ENCODE peak calls at places on chromosomes 5 and 9, in four cellular contexts. B is GM12878, R is suprapubic skin, M is transverse colon. F is an unnamed sample.

GRCh38 chr5:172110921-172111873 is 76.8 kb downstream of the STK10 start:
- DNase-seq in R (no peak), B (peak; percentile 93), M (peak; percentile 68), F (no peak)

GRCh38 chr9:134502261-134503211 is 139.1 kb upstream of the COL5A1 start:
- DNase-seq in M (peak; percentile 42), B (no peak), R (peak; percentile 80), F (no peak)

GRCh38 chr5:156402387-156402921 is 75.5 kb downstream of the SGCD start:
- DNase-seq in B (peak; percentile 87), R (no peak), M (peak; percentile 33), F (no peak)

GRCh38 chr5:178107889-178108288 is 5.4 kb upstream of the N4BP3 start:
- DNase-seq in R (no peak), B (no peak), M (no peak), F (no peak)

GRCh38 chr5:157509587-157509986 is 49.6 kb downstream of the NIPAL4 start:
- DNase-seq in R (no peak), M (no peak), B (no peak), F (no peak)

GRCh38 chr9:89249001-89249400 is 62.0 kb upstream of the CKS2 start:
- DNase-seq in R (no peak), M (no peak), B (no peak), F (no peak)

GRCh38 chr5:33563983-33564908 is 123.5 kb downstream of the TARS1 start:
- DNase-seq in M (no peak), R (no peak), B (no peak), F (no peak)

GRCh38 chr9:128121466-128121810 is 6.1 kb downstream of the PTGES2 start:
- DNase-seq in M (no peak), B (no peak), R (no peak), F (no peak)

GRCh38 chr9:131960805-131961495 is 118.7 kb downstream of the MED27 start:
- DNase-seq in M (no peak), B (no peak), R (no peak), F (no peak)

GRCh38 chr5:1510151-1510561 is 13.6 kb downstream of the LPCAT1 start:
- DNase-seq in B (no peak), R (peak; percentile 25), M (peak; percentile 3), F (no peak)

GRCh38 chr9:34653131-34653530 is 1.1 kb downstream of the IL11RA start:
- DNase-seq in R (no peak), B (no peak), M (no peak), F (no peak)

GRCh38 chr5:16777432-16777831 is 158.7 kb downstream of the MYO10 start:
- DNase-seq in B (no peak), R (no peak), M (no peak), F (no peak)

GRCh38 chr9:107976767-107977166 is 487.2 kb upstream of the KLF4 start:
- DNase-seq in R (peak; percentile 85), M (peak; percentile 84), B (no peak), F (peak; percentile 41)

GRCh38 chr9:88991066-88992030 is at the start of gene S1PR3:
- DNase-seq in R (peak; percentile 75), M (peak; percentile 31), B (no peak), F (peak; percentile 31)

GRCh38 chr9:91711755-91712591 is 238.1 kb downstream of the ROR2 start:
- DNase-seq in B (peak; percentile 86), R (peak; percentile 35), M (peak; percentile 56), F (no peak)

GRCh38 chr9:121354141-121354540 is 15.9 kb downstream of the STOM start:
- DNase-seq in B (no peak), M (peak; percentile 31), R (no peak), F (no peak)
- H3K36me3 ChIP-seq in B (no peaks in the 10 kb centered on the region), M (no peaks in the 10 kb centered on the region), R (peaks cover 29% of the 10 kb centered on the region), F (peaks cover 38% of the 10 kb centered on the region)

GRCh38 chr5:127375124-127375523 is 84.5 kb downstream of the MEGF10 start:
- DNase-seq in M (no peak), B (no peak), R (no peak), F (no peak)

GRCh38 chr5:127369772-127370171 is 79.2 kb downstream of the MEGF10 start:
- DNase-seq in M (no peak), B (no peak), R (no peak), F (no peak)

GRCh38 chr5:127367912-127368468 is 77.4 kb downstream of the MEGF10 start:
- DNase-seq in M (no peak), R (no peak), B (no peak), F (no peak)

DNA sequence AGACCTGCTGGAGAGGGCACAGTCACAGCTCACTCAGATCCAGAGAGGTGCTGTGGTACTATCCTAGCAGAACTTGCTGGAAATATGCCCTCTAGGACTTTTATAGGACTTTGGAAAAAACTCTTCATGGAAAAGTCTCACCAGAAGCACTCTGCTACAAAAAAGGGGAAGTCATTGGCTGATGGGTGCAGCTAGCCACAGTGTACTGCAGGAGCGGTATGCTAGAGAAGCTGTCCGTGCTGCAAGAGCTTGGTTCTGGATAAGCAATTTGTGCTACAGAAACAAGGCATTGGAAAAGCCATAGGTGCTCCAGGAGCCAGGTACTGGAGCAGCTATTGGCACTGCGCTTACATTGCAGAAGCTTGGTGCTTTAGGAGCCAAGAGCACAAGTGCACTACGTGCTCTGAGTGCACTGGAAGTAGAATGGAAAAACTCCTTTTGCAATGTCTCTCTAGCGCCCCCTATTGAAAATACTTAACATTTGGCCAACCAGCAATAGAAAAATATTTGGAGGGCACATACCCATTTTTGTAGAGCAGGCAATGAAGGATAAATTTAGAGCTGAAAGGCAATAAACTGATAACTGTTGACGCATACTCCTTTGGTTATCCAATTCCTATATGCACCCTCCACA is 83.4 kb downstream of the MEGF10 start:
- DNase-seq in M (no peak), R (no peak), B (no peak), F (no peak)
- TF ChIP-seq CTCF in M (no peak), R (no peak), B (peak; percentile 34), F (no peak)

DNA sequence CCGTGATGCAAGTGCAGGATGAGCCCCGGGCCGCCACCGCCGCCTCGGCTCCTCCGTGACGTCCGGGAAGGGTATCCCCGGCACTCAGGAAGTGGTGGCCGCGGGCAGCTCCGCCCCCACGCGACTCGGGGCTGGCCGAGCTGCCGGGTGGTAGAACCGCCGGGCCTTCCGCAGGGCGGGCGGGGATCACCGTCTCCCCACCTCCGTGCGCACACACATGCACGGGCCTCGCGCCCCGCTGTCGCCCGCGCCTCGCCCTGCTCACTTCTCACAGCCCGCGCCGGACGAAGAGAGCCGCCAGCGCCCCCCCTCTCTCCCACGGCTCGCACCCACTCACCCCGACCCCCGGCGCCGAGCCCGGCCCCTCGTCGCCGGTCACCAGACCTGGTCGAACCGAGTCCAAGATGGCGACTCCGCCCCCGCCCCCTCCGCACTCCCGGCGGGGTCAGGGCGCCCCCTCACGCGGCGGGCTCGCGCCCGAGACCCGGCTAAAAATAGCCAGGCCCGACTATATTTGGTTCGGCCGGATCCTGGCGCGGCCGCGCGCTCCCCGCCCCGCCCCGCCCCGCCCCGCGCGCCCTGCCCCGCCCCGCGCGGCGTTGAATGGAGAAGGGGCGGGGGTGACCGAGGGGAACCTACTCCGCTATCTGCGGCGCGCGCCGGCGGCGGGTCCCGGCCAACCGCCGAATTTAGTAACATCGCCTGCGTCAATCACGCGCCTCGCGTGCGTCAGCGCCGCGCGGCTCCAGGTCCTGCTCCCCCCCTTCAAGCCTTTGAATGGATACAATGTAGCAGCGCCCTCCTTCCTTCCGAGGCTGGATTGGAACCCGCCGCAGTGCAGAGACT is 2.0 kb upstream of the NR4A3 start:
- DNase-seq in M (peak; percentile 92), B (peak; percentile 63), R (peak; percentile 96), F (peak; percentile 85)
- TF ChIP-seq EP300 in M (peak; percentile 99), B (peak; percentile 80), R (peak; percentile 97), F (peak; percentile 94)

GRCh38 chr9:129826759-129827158 is 2.8 kb upstream of the TOR1A start:
- DNase-seq in R (no peak), M (no peak), B (no peak), F (no peak)

GRCh38 chr9:129828969-129829368 is 5.0 kb upstream of the TOR1A start:
- DNase-seq in M (no peak), B (no peak), R (no peak), F (no peak)

GRCh38 chr9:129823934-129824601 is at the start of gene TOR1A:
- DNase-seq in R (peak; percentile 97), B (peak; percentile 69), M (peak; percentile 97), F (peak; percentile 92)

GRCh38 chr9:129826344-129826743 is 2.4 kb upstream of the TOR1A start:
- DNase-seq in B (no peak), M (no peak), R (no peak), F (no peak)

DNA sequence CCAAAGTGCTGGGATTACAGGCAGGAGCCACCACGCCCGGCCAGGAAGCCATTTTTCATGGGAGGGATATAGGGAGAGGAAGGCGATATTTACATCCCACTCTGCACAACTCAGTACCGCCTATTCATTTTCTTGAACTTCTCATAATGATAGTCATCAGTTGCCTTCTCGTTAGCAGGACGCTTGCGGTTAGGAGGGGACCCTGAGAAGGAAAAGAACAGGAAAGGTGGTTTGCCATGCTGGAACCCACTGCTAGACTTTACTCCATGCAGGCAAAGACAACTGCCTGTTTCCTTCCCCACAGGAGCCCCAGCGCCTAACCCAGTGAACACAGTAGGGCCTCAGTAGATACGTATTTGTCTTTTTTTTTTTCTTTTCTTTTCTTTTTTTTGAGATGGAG is 4.1 kb upstream of the TOR1A start:
- DNase-seq in B (no peak), R (no peak), M (no peak), F (no peak)
- H3K36me3 ChIP-seq in B (peaks cover 6% of the 10 kb centered on the region), R (peaks cover 60% of the 10 kb centered on the region), M (no peaks in the 10 kb centered on the region), F (peaks cover 8% of the 10 kb centered on the region)

GRCh38 chr9:124695280-124695890 is 75.7 kb downstream of the NR6A1 start:
- DNase-seq in R (no peak), B (no peak), M (no peak), F (no peak)

GRCh38 chr9:124697326-124698200 is 73.5 kb downstream of the NR6A1 start:
- DNase-seq in R (no peak), M (no peak), B (no peak), F (no peak)

GRCh38 chr9:124698265-124698664 is 72.8 kb downstream of the NR6A1 start:
- DNase-seq in R (no peak), M (no peak), B (no peak), F (no peak)

GRCh38 chr9:124696101-124696500 is 75.0 kb downstream of the NR6A1 start:
- DNase-seq in B (no peak), M (no peak), R (no peak), F (no peak)

GRCh38 chr9:124699575-124699974 is 71.5 kb downstream of the NR6A1 start:
- DNase-seq in B (no peak), M (no peak), R (no peak), F (no peak)
- TF ChIP-seq CTCF in B (no peak), M (no peak), R (no peak), F (no peak)